ENCODE peak calls at places on chromosomes 13 and 19, in seven cellular contexts. One of them, this sample, is unnamed.

GRCh38 chr13:22278336-22278929 is 607.6 kb downstream of the FGF9 start:
- DNase-seq in pancreas: peak
- DNase-seq in neural progenitor cell: peak
- DNase-seq in stomach: peak
- DNase-seq in mucosa of descending colon: peak
- DNase-seq in body of pancreas: peak
- DNase-seq in A549: no peak
- DNase-seq in this sample: peak

GRCh38 chr13:103898481-103898880 is 832.3 kb upstream of the SLC10A2 start:
- DNase-seq in stomach: no peak
- DNase-seq in pancreas: no peak
- DNase-seq in neural progenitor cell: no peak
- DNase-seq in mucosa of descending colon: no peak
- DNase-seq in body of pancreas: no peak
- DNase-seq in A549: no peak
- DNase-seq in this sample: no peak

GRCh38 chr19:13848811-13849241 is 28.1 kb upstream of the NANOS3 start:
- DNase-seq in A549: no peak
- DNase-seq in stomach: no peak
- DNase-seq in body of pancreas: no peak
- DNase-seq in neural progenitor cell: no peak
- DNase-seq in mucosa of descending colon: peak
- DNase-seq in pancreas: no peak
- DNase-seq in this sample: no peak

GRCh38 chr19:17549088-17549740 is 6.2 kb upstream of the COLGALT1 start:
- DNase-seq in neural progenitor cell: no peak
- DNase-seq in mucosa of descending colon: no peak
- DNase-seq in A549: no peak
- DNase-seq in body of pancreas: no peak
- DNase-seq in stomach: no peak
- DNase-seq in pancreas: no peak
- DNase-seq in this sample: no peak

GRCh38 chr13:80690208-80690607 is 349.3 kb upstream of the SPRY2 start:
- DNase-seq in neural progenitor cell: no peak
- DNase-seq in stomach: no peak
- DNase-seq in pancreas: no peak
- DNase-seq in mucosa of descending colon: no peak
- DNase-seq in body of pancreas: no peak
- DNase-seq in A549: no peak
- DNase-seq in this sample: no peak

GRCh38 chr13:42478531-42479156 is 95.3 kb upstream of the TNFSF11 start:
- DNase-seq in mucosa of descending colon: peak
- DNase-seq in A549: peak
- DNase-seq in pancreas: no peak
- DNase-seq in stomach: no peak
- DNase-seq in neural progenitor cell: peak
- DNase-seq in body of pancreas: no peak
- DNase-seq in this sample: no peak

GRCh38 chr19:46950526-46951235 is 69.0 kb upstream of the NPAS1 start:
- DNase-seq in neural progenitor cell: no peak
- DNase-seq in body of pancreas: no peak
- DNase-seq in A549: no peak
- DNase-seq in pancreas: no peak
- DNase-seq in stomach: no peak
- DNase-seq in mucosa of descending colon: peak
- DNase-seq in this sample: no peak

GRCh38 chr13:51501592-51502205 is 48.9 kb upstream of the INTS6 start:
- DNase-seq in stomach: no peak
- DNase-seq in neural progenitor cell: no peak
- DNase-seq in mucosa of descending colon: no peak
- DNase-seq in body of pancreas: no peak
- DNase-seq in A549: no peak
- DNase-seq in pancreas: no peak
- DNase-seq in this sample: no peak

GRCh38 chr19:17762505-17763229 is 11.4 kb downstream of the FCHO1 start:
- DNase-seq in pancreas: no peak
- DNase-seq in neural progenitor cell: peak
- DNase-seq in A549: peak
- DNase-seq in body of pancreas: no peak
- DNase-seq in stomach: no peak
- DNase-seq in mucosa of descending colon: peak
- DNase-seq in this sample: peak

GRCh38 chr19:55080121-55080914 is 4.6 kb downstream of the EPS8L1 start:
- DNase-seq in body of pancreas: peak
- DNase-seq in neural progenitor cell: peak
- DNase-seq in stomach: peak
- DNase-seq in mucosa of descending colon: peak
- DNase-seq in A549: peak
- DNase-seq in pancreas: peak
- DNase-seq in this sample: no peak

GRCh38 chr19:15112385-15112784 is 5.2 kb downstream of the SYDE1 start:
- DNase-seq in neural progenitor cell: no peak
- DNase-seq in mucosa of descending colon: no peak
- DNase-seq in body of pancreas: no peak
- DNase-seq in stomach: no peak
- DNase-seq in A549: no peak
- DNase-seq in pancreas: no peak
- DNase-seq in this sample: no peak

GRCh38 chr19:42919757-42920079 is 2.0 kb upstream of the PSG6 start:
- DNase-seq in stomach: no peak
- DNase-seq in body of pancreas: no peak
- DNase-seq in pancreas: no peak
- DNase-seq in A549: no peak
- DNase-seq in mucosa of descending colon: no peak
- DNase-seq in neural progenitor cell: no peak
- DNase-seq in this sample: peak

GRCh38 chr19:39160523-39160861 is 34.9 kb downstream of the PAK4 start:
- DNase-seq in neural progenitor cell: no peak
- DNase-seq in mucosa of descending colon: no peak
- DNase-seq in stomach: peak
- DNase-seq in A549: no peak
- DNase-seq in body of pancreas: peak
- DNase-seq in pancreas: peak
- DNase-seq in this sample: no peak

GRCh38 chr13:113122571-113123225 is at the start of gene F10:
- DNase-seq in neural progenitor cell: peak
- DNase-seq in A549: no peak
- DNase-seq in body of pancreas: peak
- DNase-seq in mucosa of descending colon: peak
- DNase-seq in pancreas: peak
- DNase-seq in stomach: peak
- DNase-seq in this sample: peak

GRCh38 chr19:3576696-3577443 is 4.1 kb downstream of the HMG20B start:
- DNase-seq in neural progenitor cell: peak
- DNase-seq in A549: no peak
- DNase-seq in pancreas: no peak
- DNase-seq in stomach: peak
- DNase-seq in body of pancreas: peak
- DNase-seq in mucosa of descending colon: peak
- DNase-seq in this sample: no peak

GRCh38 chr19:10855879-10856522 is 7.8 kb downstream of the C19orf38 start:
- DNase-seq in A549: peak
- DNase-seq in pancreas: no peak
- DNase-seq in stomach: no peak
- DNase-seq in neural progenitor cell: peak
- DNase-seq in body of pancreas: no peak
- DNase-seq in mucosa of descending colon: peak
- DNase-seq in this sample: peak

GRCh38 chr19:39406656-39407393 is at the start of gene ZFP36:
- DNase-seq in A549: peak
- DNase-seq in mucosa of descending colon: peak
- DNase-seq in neural progenitor cell: peak
- DNase-seq in body of pancreas: peak
- DNase-seq in pancreas: peak
- DNase-seq in stomach: peak
- DNase-seq in this sample: peak

GRCh38 chr13:24168392-24168750 is 7.9 kb downstream of the SPATA13 start:
- DNase-seq in mucosa of descending colon: no peak
- DNase-seq in stomach: no peak
- DNase-seq in A549: no peak
- DNase-seq in body of pancreas: no peak
- DNase-seq in pancreas: no peak
- DNase-seq in neural progenitor cell: peak
- DNase-seq in this sample: no peak

GRCh38 chr13:79780240-79780639 is 299.3 kb downstream of the NDFIP2 start:
- DNase-seq in pancreas: no peak
- DNase-seq in A549: no peak
- DNase-seq in stomach: no peak
- DNase-seq in neural progenitor cell: peak
- DNase-seq in body of pancreas: no peak
- DNase-seq in mucosa of descending colon: no peak
- DNase-seq in this sample: no peak

GRCh38 chr13:36212789-36213188 is 1.6 kb downstream of the SOHLH2 start:
- DNase-seq in neural progenitor cell: peak
- DNase-seq in pancreas: no peak
- DNase-seq in A549: no peak
- DNase-seq in body of pancreas: no peak
- DNase-seq in stomach: no peak
- DNase-seq in mucosa of descending colon: no peak
- DNase-seq in this sample: no peak

DNA sequence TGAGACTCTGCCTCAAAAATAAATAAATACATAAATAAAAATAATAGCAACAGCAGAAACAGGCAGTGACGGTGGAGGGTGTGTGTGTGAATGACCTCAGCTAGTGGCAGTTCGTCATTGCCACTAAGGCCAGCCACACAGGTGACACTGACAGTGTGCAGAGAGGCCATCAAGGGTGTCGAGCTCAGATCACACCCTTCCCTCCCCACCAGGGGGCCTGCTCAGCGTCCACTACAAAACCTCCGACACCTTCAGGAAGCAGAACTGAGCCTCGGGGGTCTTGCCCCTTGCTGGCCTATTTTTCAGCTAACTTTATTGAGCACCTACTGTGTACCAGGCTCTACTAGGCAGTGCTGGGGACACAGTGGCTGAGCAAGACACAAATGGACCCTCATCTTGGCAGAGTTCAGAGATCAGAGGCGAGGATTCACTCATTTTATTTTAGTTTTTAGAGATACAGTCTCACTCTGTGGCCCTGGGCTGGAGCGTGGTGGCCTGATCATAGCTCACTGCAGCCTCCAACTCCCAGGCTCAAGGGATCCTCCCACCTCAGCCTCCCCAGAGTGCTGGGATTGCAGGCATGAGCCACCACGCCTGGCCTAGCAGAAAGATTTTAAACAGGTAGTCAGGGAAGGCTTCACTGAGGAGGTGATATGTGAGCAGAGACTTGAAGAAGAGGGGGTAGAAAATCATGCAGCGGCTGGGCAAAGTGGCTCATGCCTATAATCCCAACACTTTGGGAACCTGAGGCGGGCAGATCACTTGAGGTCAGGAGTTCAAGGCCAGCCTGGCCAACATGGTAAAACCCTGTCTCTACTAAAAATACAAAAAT is 30.3 kb upstream of the SEMA6B start:
- DNase-seq in neural progenitor cell: peak
- DNase-seq in A549: no peak
- DNase-seq in mucosa of descending colon: peak
- DNase-seq in stomach: no peak
- DNase-seq in body of pancreas: no peak
- DNase-seq in pancreas: no peak
- DNase-seq in this sample: peak
- TF ChIP-seq CTCF in neural progenitor cell: peak
- TF ChIP-seq CTCF in A549: peak
- TF ChIP-seq CTCF in mucosa of descending colon: no peak
- TF ChIP-seq CTCF in stomach: no peak
- TF ChIP-seq CTCF in body of pancreas: peak
- TF ChIP-seq CTCF in pancreas: no peak
- TF ChIP-seq CTCF in this sample: peak

GRCh38 chr19:8595651-8596050 is 14.9 kb downstream of the ADAMTS10 start:
- DNase-seq in body of pancreas: no peak
- DNase-seq in pancreas: no peak
- DNase-seq in mucosa of descending colon: no peak
- DNase-seq in stomach: no peak
- DNase-seq in A549: no peak
- DNase-seq in neural progenitor cell: no peak
- DNase-seq in this sample: no peak

GRCh38 chr19:8596168-8596567 is 14.3 kb downstream of the ADAMTS10 start:
- DNase-seq in neural progenitor cell: no peak
- DNase-seq in A549: no peak
- DNase-seq in stomach: no peak
- DNase-seq in body of pancreas: no peak
- DNase-seq in pancreas: no peak
- DNase-seq in mucosa of descending colon: no peak
- DNase-seq in this sample: no peak

GRCh38 chr19:8592231-8593009 is 15.2 kb upstream of the MYO1F start:
- DNase-seq in mucosa of descending colon: peak
- DNase-seq in A549: peak
- DNase-seq in body of pancreas: peak
- DNase-seq in pancreas: peak
- DNase-seq in stomach: peak
- DNase-seq in neural progenitor cell: peak
- DNase-seq in this sample: no peak

GRCh38 chr19:8589177-8589714 is 12.0 kb upstream of the MYO1F start:
- DNase-seq in A549: no peak
- DNase-seq in pancreas: no peak
- DNase-seq in neural progenitor cell: no peak
- DNase-seq in mucosa of descending colon: no peak
- DNase-seq in body of pancreas: no peak
- DNase-seq in stomach: no peak
- DNase-seq in this sample: no peak

GRCh38 chr19:8593931-8594330 is 16.6 kb downstream of the ADAMTS10 start:
- DNase-seq in neural progenitor cell: no peak
- DNase-seq in A549: no peak
- DNase-seq in mucosa of descending colon: no peak
- DNase-seq in stomach: no peak
- DNase-seq in body of pancreas: no peak
- DNase-seq in pancreas: no peak
- DNase-seq in this sample: no peak
- TF ChIP-seq CTCF in neural progenitor cell: peak
- TF ChIP-seq CTCF in A549: peak
- TF ChIP-seq CTCF in mucosa of descending colon: no peak
- TF ChIP-seq CTCF in stomach: no peak
- TF ChIP-seq CTCF in body of pancreas: no peak
- TF ChIP-seq CTCF in pancreas: no peak
- TF ChIP-seq CTCF in this sample: no peak

GRCh38 chr13:106768991-106769390 is 201.1 kb upstream of the ARGLU1 start:
- DNase-seq in neural progenitor cell: no peak
- DNase-seq in mucosa of descending colon: no peak
- DNase-seq in stomach: no peak
- DNase-seq in pancreas: no peak
- DNase-seq in body of pancreas: no peak
- DNase-seq in A549: no peak
- DNase-seq in this sample: no peak

DNA sequence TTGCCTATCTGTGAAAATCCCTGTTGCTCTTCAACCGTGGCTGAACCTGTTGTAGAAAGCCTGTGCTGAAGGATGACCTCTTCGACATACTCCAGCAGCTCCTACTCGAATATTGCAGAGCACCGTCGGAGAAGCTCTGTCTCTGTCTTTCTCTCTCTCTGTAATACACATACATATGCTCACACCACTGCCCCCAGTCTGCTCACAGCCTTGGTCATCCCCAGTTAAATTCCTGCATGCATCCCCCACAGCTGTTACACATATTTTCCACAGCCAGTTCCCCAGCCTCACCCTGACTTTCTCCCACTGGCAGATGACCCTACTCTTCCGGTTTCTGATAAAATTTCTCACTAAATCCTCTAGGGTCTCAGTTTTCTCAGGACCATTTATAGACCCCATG is 204.3 kb upstream of the ARGLU1 start:
- DNase-seq in A549: no peak
- DNase-seq in pancreas: no peak
- DNase-seq in neural progenitor cell: no peak
- DNase-seq in body of pancreas: no peak
- DNase-seq in mucosa of descending colon: no peak
- DNase-seq in stomach: no peak
- DNase-seq in this sample: no peak
- TF ChIP-seq CTCF in A549: no peak
- TF ChIP-seq CTCF in pancreas: no peak
- TF ChIP-seq CTCF in neural progenitor cell: no peak
- TF ChIP-seq CTCF in body of pancreas: no peak
- TF ChIP-seq CTCF in mucosa of descending colon: no peak
- TF ChIP-seq CTCF in stomach: no peak
- TF ChIP-seq CTCF in this sample: no peak

GRCh38 chr13:20843177-20843576 is 59.4 kb downstream of the XPO4 start:
- DNase-seq in body of pancreas: no peak
- DNase-seq in mucosa of descending colon: no peak
- DNase-seq in A549: no peak
- DNase-seq in neural progenitor cell: no peak
- DNase-seq in stomach: no peak
- DNase-seq in pancreas: no peak
- DNase-seq in this sample: no peak
- TF ChIP-seq CTCF in body of pancreas: no peak
- TF ChIP-seq CTCF in mucosa of descending colon: no peak
- TF ChIP-seq CTCF in A549: no peak
- TF ChIP-seq CTCF in neural progenitor cell: no peak
- TF ChIP-seq CTCF in stomach: no peak
- TF ChIP-seq CTCF in pancreas: no peak
- TF ChIP-seq CTCF in this sample: no peak